ENCODE peak calls at places on chromosome 2, in eight cellular contexts. N is mucosa of descending colon, Q is psoas muscle, Z is endothelial cell, F is MCF 10A, W is heart right ventricle, R is HL-60, J is left lung. U is an unnamed sample.

GRCh38 chr2:226185613-226186211 is 613.9 kb downstream of the IRS1 start:
- DNase-seq in N (no peak), Q (no peak), Z (no peak), F (peak), W (no peak), R (no peak), J (no peak), U (no peak)

GRCh38 chr2:199335502-199335901 is 122.2 kb downstream of the SATB2 start:
- DNase-seq in N (no peak), Q (no peak), Z (no peak), F (no peak), W (no peak), R (no peak), J (no peak), U (no peak)

GRCh38 chr2:105301646-105302045 is 27.9 kb downstream of the TGFBRAP1 start:
- DNase-seq in N (no peak), Q (no peak), Z (no peak), F (no peak), W (no peak), R (no peak), J (no peak), U (no peak)

GRCh38 chr2:204258900-204259299 is 286.4 kb upstream of the PARD3B start:
- DNase-seq in N (no peak), Q (no peak), Z (no peak), F (no peak), W (no peak), R (no peak), J (no peak), U (no peak)

GRCh38 chr2:157238296-157238695 is 19.2 kb upstream of the GALNT5 start:
- DNase-seq in N (no peak), Q (no peak), Z (no peak), F (no peak), W (no peak), R (no peak), J (no peak), U (no peak)

GRCh38 chr2:240989451-240990265 is 8.8 kb upstream of the SNED1 start:
- DNase-seq in N (peak), Q (peak), Z (peak), F (peak), W (no peak), R (no peak), J (peak), U (peak)

GRCh38 chr2:194938066-194938465 is 719.0 kb upstream of the SLC39A10 start:
- DNase-seq in N (no peak), Q (no peak), Z (no peak), F (no peak), W (no peak), R (no peak), J (no peak), U (no peak)

GRCh38 chr2:65595641-65596040 is 163.2 kb upstream of the SPRED2 start:
- DNase-seq in N (no peak), Q (no peak), Z (no peak), F (peak), W (no peak), R (no peak), J (no peak), U (no peak)

GRCh38 chr2:163266772-163267171 is 428.2 kb upstream of the KCNH7 start:
- DNase-seq in N (no peak), Q (no peak), Z (no peak), F (peak), W (no peak), R (no peak), J (no peak), U (no peak)

GRCh38 chr2:106519767-106520166 is 32.6 kb downstream of the CD8B2 start:
- DNase-seq in N (no peak), Q (no peak), Z (no peak), F (no peak), W (no peak), R (no peak), J (no peak), U (no peak)

DNA sequence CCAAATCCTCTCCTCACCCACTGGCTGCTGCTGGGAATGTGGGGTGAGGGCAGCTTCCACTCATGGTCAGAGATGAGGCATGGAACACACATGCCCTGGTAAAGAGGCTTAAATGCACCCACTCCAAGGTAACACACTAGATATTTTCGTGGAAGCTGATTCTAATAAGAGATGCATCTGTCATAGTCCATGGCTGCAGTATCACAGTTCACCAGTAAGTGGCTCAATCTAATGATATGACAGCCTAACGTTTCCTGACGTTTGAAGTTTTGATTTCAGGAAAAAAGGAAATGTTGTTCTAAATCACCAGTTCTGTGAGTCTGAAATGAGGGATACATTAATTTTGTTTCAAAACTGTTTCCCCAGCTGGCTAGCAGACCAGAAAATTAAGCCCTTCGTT is 38.2 kb downstream of the LCT start:
- DNase-seq in N (no peak), Q (no peak), Z (no peak), F (no peak), W (no peak), R (no peak), J (no peak), U (no peak)
- TF ChIP-seq CTCF in N (no peak), Q (no peak), Z (peak), F (no peak), W (no peak), R (peak), J (no peak), U (no peak)

DNA sequence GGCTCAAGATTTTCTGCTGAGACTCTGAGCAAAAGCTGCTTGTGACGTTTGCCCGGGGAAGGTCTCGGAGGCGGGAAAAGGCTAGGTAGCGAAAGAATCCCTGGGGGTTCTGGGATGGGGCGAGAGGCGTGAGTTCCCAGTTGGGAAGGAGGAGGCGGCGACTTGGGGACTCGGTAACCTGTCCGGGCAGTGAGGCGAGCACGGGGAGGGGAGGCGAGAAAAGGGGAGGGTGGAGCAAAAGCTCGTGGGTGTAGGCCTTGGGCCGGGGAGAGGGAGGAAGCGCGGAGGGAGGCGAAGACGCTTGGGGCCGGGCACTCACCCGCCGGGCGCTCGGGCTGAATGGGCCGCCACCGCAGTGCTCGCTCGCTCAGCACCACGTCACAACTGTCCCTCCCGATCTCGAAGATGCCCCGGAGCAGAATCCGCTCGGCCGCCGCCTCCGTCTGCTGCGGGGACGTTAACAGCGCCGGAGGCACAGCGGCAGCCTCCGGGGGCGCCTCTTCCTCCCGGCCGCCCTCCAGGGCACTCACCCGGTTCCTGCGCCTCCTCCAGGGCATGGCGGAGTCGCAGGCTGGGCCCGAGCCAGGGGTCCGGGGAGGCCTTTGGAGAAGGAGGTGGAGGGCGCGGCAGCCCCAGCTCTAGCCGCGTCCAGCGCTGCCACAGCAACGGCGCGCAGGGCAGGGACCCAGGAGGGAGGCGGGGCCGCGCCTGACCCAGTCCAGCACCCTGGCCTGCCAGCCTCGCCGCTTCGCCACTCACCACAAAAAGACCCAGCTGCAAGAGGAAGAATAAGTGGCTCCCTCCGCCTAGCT is at the start of gene CERKL:
- DNase-seq in N (peak), Q (peak), Z (peak), F (peak), W (no peak), R (peak), J (peak), U (no peak)
- TF ChIP-seq CTCF in N (no peak), Q (no peak), Z (no peak), F (no peak), W (no peak), R (no peak), J (no peak), U (no peak)

GRCh38 chr2:95390881-95391321 is 11.6 kb upstream of the FAHD2A start:
- DNase-seq in N (no peak), Q (no peak), Z (no peak), F (no peak), W (no peak), R (no peak), J (no peak), U (peak)

GRCh38 chr2:95392320-95392719 is 10.2 kb upstream of the FAHD2A start:
- DNase-seq in N (no peak), Q (no peak), Z (no peak), F (no peak), W (no peak), R (no peak), J (no peak), U (peak)

GRCh38 chr2:95391641-95392310 is 10.7 kb upstream of the FAHD2A start:
- DNase-seq in N (no peak), Q (no peak), Z (no peak), F (no peak), W (no peak), R (no peak), J (no peak), U (peak)

GRCh38 chr2:95393901-95394300 is 8.6 kb upstream of the FAHD2A start:
- DNase-seq in N (no peak), Q (no peak), Z (no peak), F (no peak), W (no peak), R (no peak), J (no peak), U (no peak)

DNA sequence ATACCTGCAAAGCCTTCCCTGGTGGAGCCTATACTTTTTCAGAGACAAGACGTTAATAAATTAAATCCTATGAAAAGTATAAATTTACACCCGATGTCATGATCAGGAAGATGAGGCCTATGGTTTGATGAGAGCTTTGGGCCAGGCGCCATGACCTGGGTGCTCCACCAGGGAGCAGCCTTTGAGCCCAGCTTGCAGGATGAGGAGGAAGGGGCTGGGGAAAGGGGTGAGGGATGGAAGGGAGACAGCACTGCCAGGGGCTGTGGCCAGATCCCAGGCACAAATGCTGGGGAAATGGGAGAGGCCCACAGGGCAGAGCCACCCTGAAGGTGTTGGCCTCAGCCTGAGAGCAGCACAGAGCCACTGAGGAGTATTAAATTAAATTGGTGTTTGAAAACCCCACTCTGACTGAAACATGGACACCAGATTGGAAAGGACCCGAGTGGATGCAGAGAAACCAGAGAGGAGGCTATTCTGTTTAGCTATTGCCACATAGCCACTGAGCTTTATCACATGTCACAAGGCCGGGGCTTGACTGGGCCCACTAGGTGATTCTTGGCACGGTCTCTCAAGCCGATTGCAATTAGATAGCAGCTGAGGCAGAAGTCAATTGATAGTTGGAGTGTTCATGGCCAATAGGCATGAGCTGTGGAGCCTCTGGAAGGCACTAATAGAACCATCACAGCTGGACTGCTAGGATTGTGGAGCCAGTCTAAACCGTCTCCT is 9.6 kb upstream of the FAHD2A start:
- DNase-seq in N (no peak), Q (no peak), Z (no peak), F (no peak), W (no peak), R (no peak), J (no peak), U (peak)
- TF ChIP-seq CTCF in N (no peak), Q (no peak), Z (peak), F (no peak), W (no peak), R (no peak), J (no peak), U (no peak)

DNA sequence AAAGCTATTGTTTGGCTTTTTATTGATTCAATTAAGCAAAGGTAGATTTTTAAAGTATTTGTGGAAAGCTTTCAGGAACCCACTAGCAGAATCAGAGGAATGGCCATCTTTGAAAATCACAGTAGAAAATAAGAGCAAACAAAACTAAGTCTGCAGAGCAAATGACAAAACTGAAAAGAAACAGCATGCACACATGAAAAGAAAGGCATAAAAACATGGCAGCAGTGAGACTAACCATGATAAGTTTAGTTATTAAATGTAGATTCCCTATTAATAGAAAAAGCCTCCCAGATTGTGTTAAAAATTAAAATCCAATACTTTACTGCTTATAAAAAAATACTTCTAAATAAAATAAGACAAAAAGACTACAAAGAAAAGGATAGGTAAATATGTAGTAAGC is 9.1 kb upstream of the TLK1 start:
- DNase-seq in N (no peak), Q (no peak), Z (no peak), F (no peak), W (no peak), R (no peak), J (no peak), U (no peak)
- TF ChIP-seq CTCF in N (no peak), Q (no peak), Z (no peak), F (no peak), W (no peak), R (no peak), J (no peak), U (no peak)

DNA sequence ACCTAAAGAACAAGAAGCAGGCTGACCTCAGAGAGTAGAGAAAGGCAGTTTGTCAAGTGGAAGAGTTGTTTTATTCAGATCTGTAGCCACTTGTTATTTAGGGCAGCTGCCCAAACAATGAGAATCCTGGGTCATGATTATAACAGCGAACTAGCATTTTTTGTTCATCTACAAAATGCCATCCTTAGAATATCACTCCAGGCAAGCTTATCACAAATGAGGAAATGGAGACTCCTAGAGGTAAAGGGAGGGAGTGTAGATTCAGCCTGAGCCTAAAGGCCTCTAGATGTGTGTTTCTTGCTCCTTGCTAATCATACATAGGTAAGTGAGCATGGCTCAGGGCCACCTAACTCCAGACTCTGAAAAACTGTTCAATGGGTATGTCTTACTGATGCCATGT is 126.1 kb downstream of the HNMT start:
- DNase-seq in N (peak), Q (no peak), Z (peak), F (peak), W (no peak), R (no peak), J (no peak), U (no peak)
- TF ChIP-seq CTCF in N (peak), Q (peak), Z (peak), F (peak), W (peak), R (peak), J (peak), U (peak)

GRCh38 chr2:3198119-3198518 is 179.5 kb downstream of the EIPR1 start:
- DNase-seq in N (no peak), Q (no peak), Z (peak), F (no peak), W (no peak), R (no peak), J (no peak), U (no peak)
- TF ChIP-seq CTCF in N (no peak), Q (no peak), Z (no peak), F (no peak), W (no peak), R (no peak), J (no peak), U (no peak)

GRCh38 chr2:84865181-84865783 is 15.6 kb downstream of the TRABD2A start:
- DNase-seq in N (no peak), Q (no peak), Z (no peak), F (peak), W (no peak), R (no peak), J (no peak), U (no peak)
- TF ChIP-seq CTCF in N (no peak), Q (no peak), Z (no peak), F (peak), W (no peak), R (no peak), J (no peak), U (no peak)

GRCh38 chr2:167332358-167332757 is 444.1 kb downstream of the XIRP2 start:
- DNase-seq in N (peak), Q (no peak), Z (no peak), F (no peak), W (no peak), R (no peak), J (no peak), U (no peak)

GRCh38 chr2:167334343-167334742 is 446.1 kb downstream of the XIRP2 start:
- DNase-seq in N (no peak), Q (no peak), Z (no peak), F (no peak), W (no peak), R (no peak), J (no peak), U (no peak)

GRCh38 chr2:167333245-167333644 is 445.0 kb downstream of the XIRP2 start:
- DNase-seq in N (no peak), Q (no peak), Z (no peak), F (no peak), W (no peak), R (no peak), J (no peak), U (no peak)

GRCh38 chr2:167335627-167336026 is 447.3 kb downstream of the XIRP2 start:
- DNase-seq in N (peak), Q (no peak), Z (no peak), F (peak), W (no peak), R (no peak), J (no peak), U (no peak)

GRCh38 chr2:167331636-167332232 is 443.5 kb downstream of the XIRP2 start:
- DNase-seq in N (no peak), Q (no peak), Z (peak), F (peak), W (no peak), R (no peak), J (no peak), U (no peak)
- TF ChIP-seq CTCF in N (no peak), Q (no peak), Z (peak), F (peak), W (no peak), R (no peak), J (no peak), U (no peak)

GRCh38 chr2:64551851-64552250 is 27.7 kb downstream of the AFTPH start:
- DNase-seq in N (no peak), Q (no peak), Z (no peak), F (no peak), W (no peak), R (no peak), J (no peak), U (no peak)
- TF ChIP-seq CTCF in N (no peak), Q (no peak), Z (no peak), F (no peak), W (no peak), R (no peak), J (no peak), U (no peak)